ENCODE peak calls at places on chromosomes 2 and 18, in five cellular contexts. F, H, U, X and K are unnamed samples.
A peak's percentile ranks its signal among the peaks of the same experiment; 100 is the strongest.

GRCh38 chr2:33782395-33783239 is 183.5 kb upstream of the FAM98A start:
- DNase-seq in F (no peak), H (no peak), U (no peak), X (no peak), K (no peak)

GRCh38 chr18:79681484-79682387 is 2.1 kb downstream of the CTDP1 start:
- DNase-seq in F (no peak), H (no peak), U (no peak), X (no peak), K (no peak)

GRCh38 chr2:156896294-156896693 is 361.2 kb upstream of the GALNT5 start:
- DNase-seq in F (no peak), H (peak; percentile 77), U (no peak), X (no peak), K (peak; percentile 69)

GRCh38 chr2:161391737-161392506 is 24.2 kb upstream of the TBR1 start:
- DNase-seq in F (no peak), H (no peak), U (no peak), X (no peak), K (no peak)

GRCh38 chr2:158722266-158723105 is 72.6 kb upstream of the DAPL1 start:
- DNase-seq in F (no peak), H (no peak), U (no peak), X (no peak), K (no peak)

GRCh38 chr18:26617151-26617554 is 68.8 kb upstream of the KCTD1 start:
- DNase-seq in F (no peak), H (peak; percentile 91), U (no peak), X (no peak), K (peak; percentile 12)

GRCh38 chr2:45992021-45992745 is 305.0 kb upstream of the EPAS1 start:
- DNase-seq in F (no peak), H (peak; percentile 75), U (no peak), X (peak; percentile 89), K (no peak)

GRCh38 chr2:60416221-60417008 is 137.0 kb downstream of the BCL11A start:
- DNase-seq in F (no peak), H (no peak), U (no peak), X (no peak), K (no peak)

GRCh38 chr18:48031011-48031480 is 100.6 kb upstream of the SMAD2 start:
- DNase-seq in F (peak; percentile 57), H (peak; percentile 42), U (peak; percentile 84), X (no peak), K (no peak)

GRCh38 chr2:196230460-196230859 is 59.1 kb upstream of the STK17B start:
- DNase-seq in F (no peak), H (no peak), U (no peak), X (no peak), K (no peak)

GRCh38 chr18:3044931-3045698 is 32.2 kb upstream of the LPIN2 start:
- DNase-seq in F (peak; percentile 4), H (no peak), U (no peak), X (peak; percentile 66), K (no peak)

GRCh38 chr2:2868065-2868464 is 509.6 kb downstream of the EIPR1 start:
- DNase-seq in F (peak; percentile 45), H (no peak), U (peak; percentile 67), X (no peak), K (no peak)

GRCh38 chr2:45269149-45269793 is 260.0 kb upstream of the SIX2 start:
- DNase-seq in F (no peak), H (no peak), U (no peak), X (no peak), K (no peak)

GRCh38 chr2:119136872-119137271 is 21.7 kb downstream of the C1QL2 start:
- DNase-seq in F (no peak), H (no peak), U (no peak), X (no peak), K (no peak)

GRCh38 chr2:152693033-152693432 is 24.2 kb downstream of the PRPF40A start:
- DNase-seq in F (no peak), H (no peak), U (no peak), X (no peak), K (no peak)

GRCh38 chr2:1864981-1865421 is 120.7 kb upstream of the PXDN start:
- DNase-seq in F (no peak), H (no peak), U (no peak), X (no peak), K (no peak)

GRCh38 chr18:10798727-10799435 is 273.1 kb downstream of the NAPG start:
- DNase-seq in F (no peak), H (peak; percentile 10), U (no peak), X (no peak), K (no peak)

DNA sequence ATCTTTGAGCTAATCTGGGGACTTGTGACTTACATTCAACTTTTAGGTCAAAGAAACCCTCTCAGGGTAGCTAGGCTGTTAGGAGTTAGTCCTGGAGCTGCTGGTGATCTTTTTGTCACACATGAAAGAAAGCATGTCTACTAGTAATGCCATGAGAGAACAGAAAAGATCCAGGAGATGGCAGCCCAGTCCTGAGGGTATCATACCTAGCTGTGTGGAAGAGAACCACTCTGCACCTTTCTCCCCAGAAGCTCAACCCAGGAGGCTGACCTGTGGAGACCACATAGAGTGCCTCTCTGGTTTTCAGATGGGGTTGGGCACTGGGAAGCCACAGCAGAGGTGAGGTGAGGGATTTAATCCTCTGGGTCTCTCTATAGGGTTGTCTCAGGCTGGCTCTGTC is 460.2 kb upstream of the UBE2E3 start:
- DNase-seq in F (no peak), H (peak; percentile 23), U (no peak), X (peak; percentile 37), K (no peak)
- TF ChIP-seq CTCF in F (no peak), H (no peak), U (no peak), X (peak; percentile 16), K (no peak)

DNA sequence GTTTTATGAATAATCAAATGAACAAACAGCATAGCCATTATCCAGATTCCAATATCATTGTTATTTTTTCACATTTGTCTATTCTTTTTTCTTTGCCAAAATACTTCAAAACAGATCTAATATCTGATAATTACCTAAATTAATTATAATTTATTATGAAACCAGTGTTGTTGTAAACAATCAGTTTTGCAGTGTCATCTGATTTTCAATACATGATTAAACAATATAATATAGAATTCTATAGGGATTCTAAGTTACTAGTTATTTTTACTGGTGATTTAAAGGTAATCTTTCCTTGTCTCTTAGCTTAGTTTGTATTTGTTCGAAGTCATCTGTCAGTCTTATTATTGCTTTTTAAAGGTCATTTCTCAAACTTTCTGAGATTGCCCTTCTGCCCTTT is 101.0 kb downstream of the BIRC6 start:
- DNase-seq in F (no peak), H (no peak), U (no peak), X (no peak), K (no peak)
- H3K4me3 ChIP-seq in F (no peak overlapping the region), H (no peak overlapping the region), U (no peak overlapping the region), X (no peak overlapping the region), K (no peak overlapping the region)

GRCh38 chr2:140759431-140760156 is 1371.2 kb downstream of the LRP1B start:
- DNase-seq in F (no peak), H (no peak), U (no peak), X (no peak), K (no peak)

DNA sequence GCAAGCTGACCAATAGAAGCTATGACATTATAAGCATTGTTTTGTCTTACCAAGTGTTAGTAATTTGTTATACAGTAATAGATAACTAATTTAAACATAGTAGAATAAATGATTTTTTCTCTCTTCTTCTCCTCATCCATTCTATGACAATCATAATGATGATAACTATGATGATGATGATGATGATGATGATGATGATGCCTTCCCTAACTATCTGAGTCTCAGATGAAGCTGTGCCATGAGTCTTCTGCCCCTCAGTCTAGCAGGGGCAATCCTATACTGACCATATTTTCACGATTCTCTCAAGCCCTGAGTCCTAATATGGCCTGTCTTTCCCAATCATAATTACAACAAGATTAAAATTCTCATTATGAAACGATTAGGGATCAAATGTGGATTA is 1369.0 kb downstream of the LRP1B start:
- DNase-seq in F (no peak), H (no peak), U (no peak), X (no peak), K (no peak)
- TF ChIP-seq CTCF in F (no peak), H (no peak), U (no peak), X (no peak), K (no peak)

DNA sequence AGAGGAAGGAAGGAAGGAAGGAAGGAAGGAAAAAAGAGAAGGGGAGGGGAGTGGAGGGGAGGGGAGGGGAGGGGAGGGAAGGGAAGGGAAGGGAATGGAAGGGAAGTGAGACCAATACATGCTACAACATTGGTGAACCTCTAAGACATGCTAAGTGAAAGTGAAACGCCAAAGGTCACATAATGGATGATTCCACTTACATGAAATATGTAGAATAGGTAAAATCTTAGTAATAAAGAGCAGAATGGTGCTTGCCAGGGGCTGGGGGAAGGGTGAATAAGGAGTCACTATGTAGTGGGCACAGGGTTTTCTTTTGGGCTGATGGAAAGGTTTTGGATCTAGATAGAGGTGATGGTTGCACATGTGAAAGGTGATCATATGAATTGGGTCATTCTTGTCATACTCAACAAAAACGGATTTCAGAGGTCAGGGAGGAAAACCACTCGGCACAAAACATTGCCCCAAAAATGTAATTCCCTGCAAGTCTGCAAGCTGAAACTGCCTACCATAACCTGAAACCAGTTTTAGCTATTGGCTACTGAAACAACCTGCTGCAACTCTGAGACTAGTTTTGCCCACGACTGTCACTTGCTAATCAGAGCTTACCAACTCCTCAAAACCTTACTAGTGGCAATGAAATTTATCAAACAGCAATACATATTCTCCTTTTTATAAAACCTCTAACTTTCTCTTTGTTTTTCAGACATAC is 59.2 kb downstream of the CCDC141 start:
- DNase-seq in F (no peak), H (no peak), U (no peak), X (no peak), K (no peak)
- H3K4me3 ChIP-seq in F (no peak overlapping the region), H (no peak overlapping the region), U (no peak overlapping the region), X (no peak overlapping the region), K (no peak overlapping the region)

GRCh38 chr2:96869281-96869823 is 528 bp downstream of the SEMA4C start:
- DNase-seq in F (peak; percentile 36), H (peak; percentile 80), U (peak; percentile 85), X (peak; percentile 79), K (no peak)
- TF ChIP-seq CTCF in F (no peak), H (no peak), U (no peak), X (no peak), K (no peak)

GRCh38 chr2:179037807-179038206 is 12.1 kb downstream of the CCDC141 start:
- DNase-seq in F (no peak), H (no peak), U (no peak), X (no peak), K (no peak)

GRCh38 chr2:179036353-179036905 is 13.5 kb downstream of the CCDC141 start:
- DNase-seq in F (no peak), H (peak; percentile 53), U (no peak), X (no peak), K (no peak)

GRCh38 chr2:179031731-179032408 is 18.1 kb downstream of the CCDC141 start:
- DNase-seq in F (no peak), H (peak; percentile 48), U (no peak), X (no peak), K (no peak)
- H3K4me3 ChIP-seq in F (no peak overlapping the region), H (no peak overlapping the region), U (peak overlapping the region; percentile 26), X (no peak overlapping the region), K (no peak overlapping the region)

GRCh38 chr2:198930170-198930569 is 527.6 kb downstream of the SATB2 start:
- DNase-seq in F (no peak), H (no peak), U (no peak), X (no peak), K (no peak)
- TF ChIP-seq CTCF in F (peak; percentile 7), H (no peak), U (no peak), X (no peak), K (no peak)

GRCh38 chr2:70214958-70215357 is 24.1 kb upstream of the C2orf42 start:
- DNase-seq in F (no peak), H (peak; percentile 56), U (no peak), X (no peak), K (no peak)
- H3K4me3 ChIP-seq in F (no peak overlapping the region), H (no peak overlapping the region), U (no peak overlapping the region), X (no peak overlapping the region), K (no peak overlapping the region)